ENCODE peak calls at places on chromosomes 4 and X, in eight cellular contexts. G is NCI-H774; O is amygdala; C is endothelial cell; E is stimulated activated CD8-positive, alpha-beta memory T cell treated with anti-CD3 and anti-CD28 coated beads, Interleukin-4, amount 100 ng/mL, for 24 hours; A is NCI-H748 treated with DMSO at 0.1 percent for 48 hours; L is HEK293T; Q is HCT116. I is an unnamed sample.

GRCh38 chr4:8468746-8469535 is 28.4 kb downstream of the TRMT44 start:
- DNase-seq in G (no peak), O (peak), C (peak), E (peak), A (peak), L (peak), Q (peak), I (peak)

GRCh38 chr4:8169763-8170162 is 11.2 kb upstream of the ABLIM2 start:
- DNase-seq in G (no peak), O (no peak), C (no peak), E (no peak), A (no peak), L (no peak), Q (no peak), I (no peak)

GRCh38 chr4:48909697-48910096 is 3.1 kb upstream of the OCIAD2 start:
- DNase-seq in G (no peak), O (no peak), C (no peak), E (peak), A (no peak), L (peak), Q (peak), I (no peak)

GRCh38 chrX:45900751-45901150 is 644.5 kb downstream of the ZNF674 start:
- DNase-seq in G (no peak), O (no peak), C (no peak), E (no peak), A (no peak), L (no peak), Q (no peak), I (no peak)

GRCh38 chr4:38574559-38575333 is 89.3 kb upstream of the KLF3 start:
- DNase-seq in G (peak), O (peak), C (no peak), E (no peak), A (no peak), L (no peak), Q (no peak), I (peak)

GRCh38 chr4:40228497-40229365 is 31.9 kb downstream of the RHOH start:
- DNase-seq in G (no peak), O (no peak), C (no peak), E (no peak), A (no peak), L (peak), Q (no peak), I (no peak)

GRCh38 chr4:38605794-38606586 is 58.0 kb upstream of the KLF3 start:
- DNase-seq in G (peak), O (no peak), C (no peak), E (no peak), A (peak), L (no peak), Q (no peak), I (no peak)

GRCh38 chrX:101656817-101657216 is 2.8 kb downstream of the ARMCX2 start:
- DNase-seq in G (no peak), O (no peak), C (no peak), E (no peak), A (no peak), L (no peak), Q (no peak), I (no peak)

GRCh38 chr4:47011189-47011518 is 17.8 kb upstream of the GABRA4 start:
- DNase-seq in G (no peak), O (no peak), C (no peak), E (no peak), A (no peak), L (no peak), Q (no peak), I (no peak)

GRCh38 chr4:83112678-83113428 is 1.7 kb downstream of the PLAC8 start:
- DNase-seq in G (no peak), O (no peak), C (no peak), E (no peak), A (no peak), L (no peak), Q (no peak), I (no peak)

GRCh38 chr4:158826057-158826456 is 57.2 kb downstream of the FNIP2 start:
- DNase-seq in G (no peak), O (no peak), C (no peak), E (no peak), A (no peak), L (no peak), Q (no peak), I (no peak)

GRCh38 chr4:165965503-165965902 is 92.5 kb downstream of the TLL1 start:
- DNase-seq in G (no peak), O (no peak), C (no peak), E (no peak), A (no peak), L (no peak), Q (no peak), I (no peak)

GRCh38 chrX:22087158-22087557 is 55.0 kb downstream of the PHEX start:
- DNase-seq in G (no peak), O (no peak), C (no peak), E (no peak), A (no peak), L (no peak), Q (no peak), I (no peak)

GRCh38 chr4:107122736-107123135 is 86.6 kb upstream of the DKK2 start:
- DNase-seq in G (no peak), O (no peak), C (no peak), E (no peak), A (no peak), L (no peak), Q (no peak), I (no peak)

GRCh38 chrX:44842555-44843317 is 1.1 kb upstream of the DUSP21 start:
- DNase-seq in G (no peak), O (no peak), C (no peak), E (no peak), A (no peak), L (no peak), Q (no peak), I (no peak)

GRCh38 chr4:60657041-60657440 is 543.1 kb upstream of the ADGRL3 start:
- DNase-seq in G (no peak), O (no peak), C (no peak), E (no peak), A (no peak), L (no peak), Q (no peak), I (no peak)

GRCh38 chr4:112515278-112516075 is 503 bp downstream of the NEUROG2 start:
- DNase-seq in G (no peak), O (peak), C (peak), E (no peak), A (no peak), L (peak), Q (no peak), I (peak)

GRCh38 chr4:84063618-84064017 is 435.5 kb downstream of the NKX6-1 start:
- DNase-seq in G (no peak), O (no peak), C (no peak), E (no peak), A (no peak), L (no peak), Q (no peak), I (no peak)

GRCh38 chrX:125006704-125007103 is 313.0 kb upstream of the TEX13C start:
- DNase-seq in G (no peak), O (no peak), C (no peak), E (no peak), A (no peak), L (no peak), Q (no peak), I (no peak)

GRCh38 chr4:162954976-162955375 is 211.7 kb downstream of the NAF1 start:
- DNase-seq in G (no peak), O (no peak), C (no peak), E (no peak), A (no peak), L (no peak), Q (no peak), I (no peak)

GRCh38 chr4:37243722-37244582 is 591 bp upstream of the NWD2 start:
- DNase-seq in G (no peak), O (no peak), C (peak), E (no peak), A (peak), L (peak), Q (no peak), I (no peak)

GRCh38 chr4:184234155-184234554 is 16.5 kb upstream of the ENPP6 start:
- DNase-seq in G (no peak), O (no peak), C (no peak), E (no peak), A (no peak), L (no peak), Q (no peak), I (no peak)

GRCh38 chr4:2064276-2064991 is 5.3 kb downstream of the NAT8L start:
- DNase-seq in G (no peak), O (no peak), C (no peak), E (no peak), A (no peak), L (no peak), Q (no peak), I (no peak)

GRCh38 chr4:88751258-88752075 is 53.8 kb upstream of the NAP1L5 start:
- DNase-seq in G (no peak), O (no peak), C (no peak), E (no peak), A (no peak), L (no peak), Q (no peak), I (no peak)

GRCh38 chr4:153486281-153487151 is 20.4 kb downstream of the TMEM131L start:
- DNase-seq in G (no peak), O (no peak), C (no peak), E (no peak), A (no peak), L (no peak), Q (peak), I (no peak)

GRCh38 chr4:77418333-77418732 is 187.3 kb upstream of the CXCL13 start:
- DNase-seq in G (no peak), O (no peak), C (peak), E (no peak), A (no peak), L (peak), Q (peak), I (no peak)

GRCh38 chr4:18388029-18388428 is 366.5 kb upstream of the LCORL start:
- DNase-seq in G (peak), O (no peak), C (no peak), E (no peak), A (peak), L (no peak), Q (no peak), I (no peak)

GRCh38 chr4:41746025-41746439 is 2.5 kb downstream of the PHOX2B start:
- DNase-seq in G (no peak), O (no peak), C (no peak), E (no peak), A (no peak), L (no peak), Q (no peak), I (no peak)

GRCh38 chrX:96568088-96568487 is 116.6 kb upstream of the DIAPH2 start:
- DNase-seq in G (no peak), O (no peak), C (no peak), E (no peak), A (no peak), L (no peak), Q (no peak), I (no peak)

GRCh38 chr4:63580796-63581475 is 828.3 kb downstream of the TECRL start:
- DNase-seq in G (no peak), O (no peak), C (no peak), E (no peak), A (no peak), L (no peak), Q (no peak), I (no peak)

GRCh38 chrX:39982927-39983326 is 114.8 kb downstream of the BCOR start:
- DNase-seq in G (peak), O (no peak), C (no peak), E (no peak), A (peak), L (no peak), Q (no peak), I (no peak)

GRCh38 chrX:10099411-10099810 is 57.4 kb upstream of the CLCN4 start:
- DNase-seq in G (no peak), O (no peak), C (no peak), E (no peak), A (no peak), L (no peak), Q (no peak), I (no peak)

GRCh38 chr4:146916479-146917076 is 29.1 kb downstream of the TTC29 start:
- DNase-seq in G (no peak), O (no peak), C (peak), E (no peak), A (peak), L (no peak), Q (peak), I (peak)